ENCODE peak calls at places on chromosomes 1 and 21, in four cellular contexts. Q, X, A and R are unnamed samples.
A peak's percentile ranks its signal among the peaks of the same experiment; 100 is the strongest.

GRCh38 chr1:118788372-118788955 is 199.7 kb downstream of the TBX15 start:
- DNase-seq in Q (no peak), X (no peak), A (no peak), R (no peak)

GRCh38 chr1:186843931-186844330 is 15.2 kb downstream of the PLA2G4A start:
- DNase-seq in Q (no peak), X (no peak), A (no peak), R (no peak)

GRCh38 chr1:83583351-83584014 is 415.4 kb downstream of the TTLL7 start:
- DNase-seq in X (no peak), A (no peak), Q (no peak), R (no peak)

GRCh38 chr1:210360852-210361477 is 32.3 kb downstream of the HHAT start:
- DNase-seq in Q (peak; percentile 52), X (peak; percentile 24), A (no peak), R (peak; percentile 55)

GRCh38 chr21:33155457-33155856 is 74.3 kb upstream of the IFNAR2 start:
- DNase-seq in A (no peak), Q (no peak), X (no peak), R (no peak)

GRCh38 chr1:27602510-27603319 is 1.2 kb downstream of the AHDC1 start:
- DNase-seq in X (peak; percentile 54), A (no peak), Q (no peak), R (peak; percentile 57)

GRCh38 chr1:29921741-29922140 is 685.4 kb downstream of the PTPRU start:
- DNase-seq in Q (no peak), X (no peak), A (no peak), R (no peak)

GRCh38 chr21:33492571-33492970 is 1.1 kb upstream of the DNAJC28 start:
- DNase-seq in A (no peak), X (no peak), Q (no peak), R (no peak)

GRCh38 chr21:32520885-32521735 is 64.2 kb downstream of the TCP10L start:
- DNase-seq in Q (no peak), A (no peak), X (peak; percentile 24), R (no peak)

GRCh38 chr1:225816643-225817538 is 7.0 kb downstream of the EPHX1 start:
- DNase-seq in X (no peak), Q (no peak), A (no peak), R (no peak)

GRCh38 chr1:50893466-50893865 is 66.6 kb downstream of the FAF1 start:
- DNase-seq in X (no peak), Q (no peak), A (no peak), R (no peak)

GRCh38 chr21:15127437-15127836 is 62.6 kb upstream of the NRIP1 start:
- DNase-seq in X (no peak), A (no peak), Q (no peak), R (no peak)

GRCh38 chr21:15809818-15810217 is 80.0 kb downstream of the USP25 start:
- DNase-seq in Q (no peak), X (no peak), A (no peak), R (no peak)

GRCh38 chr1:104072915-104073371 is 323.2 kb downstream of the AMY1C start:
- DNase-seq in A (no peak), Q (no peak), X (peak; percentile 11), R (no peak)

GRCh38 chr1:4305526-4306301 is 348.7 kb upstream of the AJAP1 start:
- DNase-seq in Q (no peak), X (no peak), A (no peak), R (no peak)

GRCh38 chr1:211495584-211495983 is 3.6 kb upstream of the RD3 start:
- DNase-seq in X (no peak), Q (no peak), A (no peak), R (no peak)

GRCh38 chr1:196577386-196577785 is 30.9 kb downstream of the KCNT2 start:
- DNase-seq in X (no peak), A (no peak), Q (no peak), R (no peak)

GRCh38 chr1:234760303-234760723 is 150.3 kb upstream of the IRF2BP2 start:
- DNase-seq in X (no peak), Q (peak; percentile 58), A (no peak), R (no peak)

GRCh38 chr21:42980959-42981523 is 6.7 kb downstream of the PKNOX1 start:
- DNase-seq in X (no peak), A (no peak), Q (no peak), R (no peak)

GRCh38 chr1:185091480-185091879 is 46.1 kb downstream of the RNF2 start:
- DNase-seq in X (no peak), Q (no peak), A (no peak), R (no peak)

GRCh38 chr1:100773444-100773843 is 53.9 kb downstream of the VCAM1 start:
- DNase-seq in Q (no peak), A (no peak), X (no peak), R (no peak)

GRCh38 chr1:33319186-33319948 is 1.5 kb downstream of the A3GALT2 start:
- DNase-seq in Q (no peak), A (no peak), X (no peak), R (no peak)

GRCh38 chr1:212879947-212880690 is 22.0 kb downstream of the FLVCR1 start:
- DNase-seq in Q (no peak), X (no peak), A (no peak), R (no peak)
- TF ChIP-seq FOXK2 in Q (no peak), X (no peak), A (no peak), R (no peak)

GRCh38 chr1:156471496-156472490 is 28.8 kb downstream of the MEF2D start:
- DNase-seq in Q (peak; percentile 97), X (no peak), A (no peak), R (no peak)
- TF ChIP-seq FOXM1 in Q (no peak), X (no peak), A (no peak), R (no peak)

GRCh38 chr1:153503766-153504165 is 32.0 kb downstream of the S100A6 start:
- DNase-seq in Q (no peak), A (no peak), X (no peak), R (no peak)
- TF ChIP-seq FOXK2 in Q (no peak), A (no peak), X (no peak), R (no peak)

GRCh38 chr1:10693497-10694273 is 102.8 kb downstream of the CASZ1 start:
- DNase-seq in X (peak; percentile 55), Q (no peak), A (no peak), R (peak; percentile 55)
- TF ChIP-seq FOXM1 in X (no peak), Q (no peak), A (no peak), R (no peak)

GRCh38 chr1:76269175-76269574 is 194.6 kb downstream of the ST6GALNAC3 start:
- DNase-seq in A (no peak), Q (no peak), X (no peak), R (no peak)
- TF ChIP-seq FOXK2 in A (no peak), Q (no peak), X (no peak), R (no peak)

DNA sequence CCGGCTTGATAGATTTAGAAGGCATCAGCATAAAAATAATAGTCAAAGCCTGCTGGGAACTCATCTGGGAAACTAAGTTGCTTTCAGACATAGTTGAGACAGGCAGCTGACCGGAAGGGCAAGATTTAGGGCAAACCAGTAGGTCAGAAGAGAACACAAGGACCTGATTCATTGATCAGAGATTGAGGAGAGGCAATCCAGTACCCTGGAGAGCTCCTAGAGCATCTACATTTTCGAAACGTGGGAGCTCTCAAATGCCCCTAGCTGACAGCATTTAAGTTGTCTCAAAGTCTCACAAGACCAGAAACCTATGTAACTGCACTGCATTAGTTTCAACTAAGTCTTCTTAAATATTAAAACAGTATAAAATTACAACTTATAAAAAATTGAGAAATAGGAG is 22.9 kb upstream of the MTF2 start:
- DNase-seq in A (no peak), X (peak; percentile 39), Q (peak; percentile 29), R (peak; percentile 35)
- TF ChIP-seq FOXM1 in A (no peak), X (no peak), Q (no peak), R (no peak)